ENCODE peak calls at places on chromosomes 4 and X, in five cellular contexts. One of them, this sample, is unnamed.

GRCh38 chrX:53249387-53250042 is 24.5 kb upstream of the KDM5C start:
- DNase-seq in fibroblast of mammary gland: no peak
- DNase-seq in SK-N-SH: no peak
- DNase-seq in fibroblast of lung: no peak
- DNase-seq in pancreas: no peak
- DNase-seq in this sample: no peak

GRCh38 chr4:70678383-70678999 is 9.8 kb upstream of the UTP3 start:
- DNase-seq in fibroblast of lung: no peak
- DNase-seq in fibroblast of mammary gland: no peak
- DNase-seq in pancreas: no peak
- DNase-seq in SK-N-SH: no peak
- DNase-seq in this sample: no peak

GRCh38 chrX:33149580-33149979 is 61.8 kb downstream of the DMD start:
- DNase-seq in fibroblast of mammary gland: no peak
- DNase-seq in fibroblast of lung: no peak
- DNase-seq in SK-N-SH: no peak
- DNase-seq in pancreas: no peak
- DNase-seq in this sample: no peak

GRCh38 chr4:144347116-144347515 is 206.6 kb upstream of the GYPA start:
- DNase-seq in fibroblast of mammary gland: no peak
- DNase-seq in SK-N-SH: no peak
- DNase-seq in pancreas: no peak
- DNase-seq in fibroblast of lung: no peak
- DNase-seq in this sample: no peak

GRCh38 chr4:26887143-26887542 is 26.5 kb downstream of the STIM2 start:
- DNase-seq in pancreas: no peak
- DNase-seq in fibroblast of mammary gland: no peak
- DNase-seq in fibroblast of lung: no peak
- DNase-seq in SK-N-SH: no peak
- DNase-seq in this sample: no peak

GRCh38 chr4:89284828-89285227 is 22.8 kb downstream of the GPRIN3 start:
- DNase-seq in fibroblast of lung: no peak
- DNase-seq in SK-N-SH: no peak
- DNase-seq in fibroblast of mammary gland: no peak
- DNase-seq in pancreas: no peak
- DNase-seq in this sample: no peak

GRCh38 chr4:3215256-3215655 is 33.7 kb upstream of the MSANTD1 start:
- DNase-seq in fibroblast of mammary gland: no peak
- DNase-seq in fibroblast of lung: no peak
- DNase-seq in pancreas: no peak
- DNase-seq in SK-N-SH: no peak
- DNase-seq in this sample: no peak

GRCh38 chrX:124917011-124917410 is 402.7 kb upstream of the TEX13C start:
- DNase-seq in fibroblast of mammary gland: no peak
- DNase-seq in fibroblast of lung: no peak
- DNase-seq in pancreas: no peak
- DNase-seq in SK-N-SH: no peak
- DNase-seq in this sample: no peak

GRCh38 chrX:131060147-131060546 is 2.0 kb downstream of the ARHGAP36 start:
- DNase-seq in fibroblast of lung: no peak
- DNase-seq in fibroblast of mammary gland: no peak
- DNase-seq in pancreas: no peak
- DNase-seq in SK-N-SH: no peak
- DNase-seq in this sample: no peak

GRCh38 chrX:132631579-132632232 is 142.9 kb upstream of the MBNL3 start:
- DNase-seq in fibroblast of lung: peak; percentile 51
- DNase-seq in fibroblast of mammary gland: peak; percentile 51
- DNase-seq in SK-N-SH: peak; percentile 5
- DNase-seq in pancreas: no peak
- DNase-seq in this sample: peak; percentile 59

GRCh38 chr4:185165605-185166063 is 22.6 kb downstream of the SLC25A4 start:
- DNase-seq in fibroblast of mammary gland: peak; percentile 88
- DNase-seq in SK-N-SH: no peak
- DNase-seq in fibroblast of lung: peak; percentile 86
- DNase-seq in pancreas: no peak
- DNase-seq in this sample: peak; percentile 91

GRCh38 chr4:4670869-4671268 is 129.0 kb upstream of the STX18 start:
- DNase-seq in SK-N-SH: no peak
- DNase-seq in pancreas: no peak
- DNase-seq in fibroblast of mammary gland: peak; percentile 32
- DNase-seq in fibroblast of lung: no peak
- DNase-seq in this sample: no peak

GRCh38 chr4:172770787-172771186 is 397.8 kb upstream of the GALNT7 start:
- DNase-seq in fibroblast of lung: no peak
- DNase-seq in pancreas: no peak
- DNase-seq in SK-N-SH: no peak
- DNase-seq in fibroblast of mammary gland: no peak
- DNase-seq in this sample: no peak

GRCh38 chr4:93828830-93829530 is 427 bp downstream of the ATOH1 start:
- DNase-seq in fibroblast of mammary gland: no peak
- DNase-seq in fibroblast of lung: no peak
- DNase-seq in pancreas: no peak
- DNase-seq in SK-N-SH: peak; percentile 65
- DNase-seq in this sample: no peak

GRCh38 chr4:121053601-121054143 is 18.7 kb downstream of the NDNF start:
- DNase-seq in pancreas: no peak
- DNase-seq in fibroblast of mammary gland: peak; percentile 40
- DNase-seq in fibroblast of lung: no peak
- DNase-seq in SK-N-SH: no peak
- DNase-seq in this sample: peak; percentile 57

GRCh38 chrX:140701480-140701879 is 8.1 kb upstream of the LINC00632 start:
- DNase-seq in pancreas: no peak
- DNase-seq in fibroblast of lung: peak; percentile 64
- DNase-seq in SK-N-SH: peak; percentile 30
- DNase-seq in fibroblast of mammary gland: peak; percentile 18
- DNase-seq in this sample: peak; percentile 26

GRCh38 chrX:110316351-110317078 is 1.4 kb downstream of the AMMECR1 start:
- DNase-seq in pancreas: no peak
- DNase-seq in fibroblast of lung: no peak
- DNase-seq in SK-N-SH: peak; percentile 15
- DNase-seq in fibroblast of mammary gland: peak; percentile 12
- DNase-seq in this sample: no peak

GRCh38 chr4:133095591-133095990 is 53.5 kb upstream of the PCDH10 start:
- DNase-seq in SK-N-SH: no peak
- DNase-seq in fibroblast of lung: no peak
- DNase-seq in pancreas: no peak
- DNase-seq in fibroblast of mammary gland: no peak
- DNase-seq in this sample: no peak

GRCh38 chr4:88341227-88342192 is 37.1 kb upstream of the HERC6 start:
- DNase-seq in pancreas: no peak
- DNase-seq in fibroblast of lung: peak; percentile 97
- DNase-seq in fibroblast of mammary gland: peak; percentile 97
- DNase-seq in SK-N-SH: no peak
- DNase-seq in this sample: peak; percentile 95

GRCh38 chr4:1208266-1208961 is 36.0 kb upstream of the SPON2 start:
- DNase-seq in fibroblast of mammary gland: peak; percentile 46
- DNase-seq in SK-N-SH: no peak
- DNase-seq in pancreas: no peak
- DNase-seq in fibroblast of lung: no peak
- DNase-seq in this sample: no peak

GRCh38 chr4:16801356-16801755 is 97.1 kb downstream of the LDB2 start:
- DNase-seq in SK-N-SH: no peak
- DNase-seq in pancreas: no peak
- DNase-seq in fibroblast of lung: no peak
- DNase-seq in fibroblast of mammary gland: no peak
- DNase-seq in this sample: no peak

GRCh38 chr4:22787753-22788389 is 95.1 kb downstream of the GBA3 start:
- DNase-seq in pancreas: no peak
- DNase-seq in fibroblast of mammary gland: no peak
- DNase-seq in SK-N-SH: no peak
- DNase-seq in fibroblast of lung: no peak
- DNase-seq in this sample: no peak

GRCh38 chrX:47749185-47749967 is 87.3 kb upstream of the ZNF81 start:
- DNase-seq in fibroblast of mammary gland: peak; percentile 57
- DNase-seq in SK-N-SH: no peak
- DNase-seq in pancreas: no peak
- DNase-seq in fibroblast of lung: peak; percentile 75
- DNase-seq in this sample: no peak

GRCh38 chrX:8242431-8242830 is 71.4 kb upstream of the VCX2 start:
- DNase-seq in fibroblast of lung: no peak
- DNase-seq in pancreas: no peak
- DNase-seq in SK-N-SH: no peak
- DNase-seq in fibroblast of mammary gland: no peak
- DNase-seq in this sample: no peak

GRCh38 chr4:142824368-142824767 is 21.7 kb downstream of the INPP4B start:
- DNase-seq in fibroblast of lung: peak; percentile 32
- DNase-seq in pancreas: no peak
- DNase-seq in SK-N-SH: no peak
- DNase-seq in fibroblast of mammary gland: peak; percentile 19
- DNase-seq in this sample: peak; percentile 63

GRCh38 chr4:76694056-76694455 is 203.9 kb downstream of the SOWAHB start:
- DNase-seq in pancreas: no peak
- DNase-seq in fibroblast of lung: no peak
- DNase-seq in fibroblast of mammary gland: no peak
- DNase-seq in SK-N-SH: no peak
- DNase-seq in this sample: no peak
- H3K4me3 ChIP-seq in pancreas: no peak overlapping the region
- H3K4me3 ChIP-seq in fibroblast of lung: no peak overlapping the region
- H3K4me3 ChIP-seq in fibroblast of mammary gland: no peak overlapping the region
- H3K4me3 ChIP-seq in SK-N-SH: no peak overlapping the region
- H3K4me3 ChIP-seq in this sample: no peak overlapping the region

GRCh38 chrX:103941201-103941975 is 21.0 kb upstream of the TMSB15B start:
- DNase-seq in pancreas: no peak
- DNase-seq in fibroblast of mammary gland: peak; percentile 50
- DNase-seq in SK-N-SH: peak; percentile 20
- DNase-seq in fibroblast of lung: peak; percentile 49
- DNase-seq in this sample: peak; percentile 68
- TF ChIP-seq CTCF in pancreas: no peak
- TF ChIP-seq CTCF in fibroblast of mammary gland: peak; percentile 45
- TF ChIP-seq CTCF in SK-N-SH: peak; percentile 63
- TF ChIP-seq CTCF in fibroblast of lung: peak; percentile 22
- TF ChIP-seq CTCF in this sample: peak; percentile 52

DNA sequence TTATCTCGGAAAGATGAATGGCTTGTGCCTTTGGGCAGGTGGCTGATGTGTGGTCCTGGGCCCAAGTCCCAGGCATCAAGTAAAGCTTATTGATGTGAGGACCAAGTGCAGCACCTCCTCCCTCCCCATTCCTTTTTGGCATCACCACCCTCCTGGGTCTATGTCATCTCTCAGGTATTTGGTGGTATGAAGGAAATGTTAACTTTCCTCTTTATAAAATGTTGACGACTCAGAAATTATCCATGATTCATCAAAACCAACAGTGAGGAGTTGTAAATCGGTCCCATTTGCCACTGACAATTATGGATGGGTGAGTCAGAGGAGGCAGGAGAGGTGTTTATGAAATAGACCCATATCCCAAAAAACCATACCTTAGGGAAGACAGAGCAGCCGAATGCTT is 229.4 kb upstream of the GATB start:
- DNase-seq in fibroblast of lung: no peak
- DNase-seq in SK-N-SH: no peak
- DNase-seq in fibroblast of mammary gland: peak; percentile 63
- DNase-seq in pancreas: no peak
- DNase-seq in this sample: peak; percentile 54
- H3K4me3 ChIP-seq in fibroblast of lung: no peak overlapping the region
- H3K4me3 ChIP-seq in SK-N-SH: no peak overlapping the region
- H3K4me3 ChIP-seq in fibroblast of mammary gland: no peak overlapping the region
- H3K4me3 ChIP-seq in pancreas: no peak overlapping the region
- H3K4me3 ChIP-seq in this sample: no peak overlapping the region

DNA sequence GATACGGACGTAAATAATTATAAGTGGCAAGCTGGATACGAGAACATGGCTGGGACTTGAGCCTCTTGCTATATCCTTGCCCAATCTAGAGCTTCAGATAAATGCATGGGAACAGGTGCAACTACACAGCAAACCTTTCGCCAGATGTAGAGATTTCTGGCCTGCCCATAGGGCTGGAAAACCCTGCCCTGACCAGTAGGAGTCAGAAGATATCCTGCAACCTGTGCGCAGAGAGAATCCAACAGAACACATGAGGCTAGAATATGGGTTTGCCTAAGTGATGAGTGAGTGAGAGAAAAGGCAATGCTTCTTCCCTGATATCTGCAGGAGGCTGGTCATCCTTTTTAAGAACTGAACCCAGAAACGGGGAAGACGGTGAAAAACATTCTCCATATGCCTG is 805.3 kb upstream of the TENM3 start:
- DNase-seq in SK-N-SH: no peak
- DNase-seq in pancreas: no peak
- DNase-seq in fibroblast of mammary gland: no peak
- DNase-seq in fibroblast of lung: no peak
- DNase-seq in this sample: no peak
- TF ChIP-seq CTCF in SK-N-SH: no peak
- TF ChIP-seq CTCF in pancreas: no peak
- TF ChIP-seq CTCF in fibroblast of mammary gland: no peak
- TF ChIP-seq CTCF in fibroblast of lung: no peak
- TF ChIP-seq CTCF in this sample: no peak

GRCh38 chr4:150581611-150582010 is 340 bp upstream of the MAB21L2 start:
- DNase-seq in fibroblast of lung: peak; percentile 88
- DNase-seq in SK-N-SH: peak; percentile 70
- DNase-seq in fibroblast of mammary gland: no peak
- DNase-seq in pancreas: no peak
- DNase-seq in this sample: peak; percentile 44
- H3K4me3 ChIP-seq in fibroblast of lung: no peak overlapping the region
- H3K4me3 ChIP-seq in SK-N-SH: peak overlapping the region; percentile 87
- H3K4me3 ChIP-seq in fibroblast of mammary gland: no peak overlapping the region
- H3K4me3 ChIP-seq in pancreas: no peak overlapping the region
- H3K4me3 ChIP-seq in this sample: no peak overlapping the region

DNA sequence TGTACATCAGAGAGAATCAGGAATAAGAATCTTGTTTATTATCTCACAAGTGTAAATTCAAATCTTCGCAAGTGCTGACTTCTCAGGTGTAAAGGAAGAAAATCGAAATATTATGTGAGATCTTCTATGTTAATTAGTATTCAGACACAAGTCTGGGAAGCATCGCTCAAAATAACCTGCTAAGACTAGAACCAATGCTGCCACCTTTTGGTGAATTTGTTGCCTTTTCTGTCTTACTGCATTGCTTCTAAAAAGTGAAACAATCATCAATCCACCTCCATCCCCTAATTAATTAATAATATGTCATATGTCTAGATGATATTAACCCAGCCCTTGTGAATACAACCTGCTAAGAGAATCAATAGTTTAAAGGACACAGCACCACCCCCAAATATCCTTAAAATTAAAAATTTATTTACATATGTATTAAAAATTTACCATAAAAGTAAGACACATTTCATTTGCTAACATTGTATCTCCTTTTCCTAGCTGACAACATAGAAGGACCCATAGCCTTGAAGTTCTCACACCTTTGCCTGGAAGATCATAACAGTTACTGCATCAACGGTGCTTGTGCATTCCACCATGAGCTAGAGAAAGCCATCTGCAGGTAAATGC is 3.5 kb downstream of the EPGN start:
- DNase-seq in pancreas: peak; percentile 28
- DNase-seq in SK-N-SH: peak; percentile 7
- DNase-seq in fibroblast of mammary gland: peak; percentile 76
- DNase-seq in fibroblast of lung: peak; percentile 78
- DNase-seq in this sample: peak; percentile 81
- TF ChIP-seq CTCF in pancreas: no peak
- TF ChIP-seq CTCF in SK-N-SH: peak; percentile 79
- TF ChIP-seq CTCF in fibroblast of mammary gland: peak; percentile 78
- TF ChIP-seq CTCF in fibroblast of lung: peak; percentile 65
- TF ChIP-seq CTCF in this sample: peak; percentile 72

GRCh38 chr4:47442980-47443379 is 20.5 kb downstream of the COMMD8 start:
- DNase-seq in SK-N-SH: no peak
- DNase-seq in pancreas: no peak
- DNase-seq in fibroblast of lung: no peak
- DNase-seq in fibroblast of mammary gland: no peak
- DNase-seq in this sample: no peak
- H3K4me3 ChIP-seq in SK-N-SH: no peak overlapping the region
- H3K4me3 ChIP-seq in pancreas: no peak overlapping the region
- H3K4me3 ChIP-seq in fibroblast of lung: no peak overlapping the region
- H3K4me3 ChIP-seq in fibroblast of mammary gland: no peak overlapping the region
- H3K4me3 ChIP-seq in this sample: no peak overlapping the region